ENCODE peak calls at places on chromosomes 16 and 17, in nine cellular contexts. D is AG04450; B is CD8-positive, alpha-beta T cell; E is SJCRH30; L is neural crest cell; T is HEK293T; N is activated effector memory CD4-positive, alpha-beta T cell treated with anti-CD3 and anti-CD28 coated beads, Interleukin-2, amount 50 U/mL, for 16 hours; W is T-helper 1 cell; H is iris pigment epithelial cell. C is an unnamed sample.

GRCh38 chr17:48612456-48612853 is 1.6 kb upstream of the HOXB7 start:
- DNase-seq in B (no peak), T (no peak), N (no peak), D (no peak), H (no peak), E (no peak), L (no peak), W (no peak), C (no peak)

GRCh38 chr16:47664653-47665325 is 203.7 kb downstream of the PHKB start:
- DNase-seq in B (no peak), N (no peak), L (no peak), H (no peak), D (no peak), T (no peak), E (no peak), W (no peak), C (no peak)

GRCh38 chr17:37802712-37803416 is 58.0 kb upstream of the HNF1B start:
- DNase-seq in E (no peak), B (no peak), W (no peak), L (no peak), T (no peak), N (no peak), D (no peak), H (peak; percentile 59), C (no peak)

GRCh38 chr16:51071326-51071725 is 79.7 kb downstream of the SALL1 start:
- DNase-seq in H (no peak), T (no peak), D (no peak), N (no peak), L (no peak), B (no peak), E (no peak), W (no peak), C (no peak)

GRCh38 chr16:86466695-86467406 is 43.5 kb upstream of the FOXF1 start:
- DNase-seq in E (no peak), N (no peak), W (no peak), H (peak; percentile 86), B (no peak), D (peak; percentile 34), T (no peak), L (no peak), C (no peak)

GRCh38 chr16:51888021-51888420 is 658.9 kb downstream of the TOX3 start:
- DNase-seq in H (peak; percentile 65), D (no peak), B (no peak), T (no peak), L (no peak), N (no peak), E (no peak), W (no peak), C (no peak)

GRCh38 chr16:13510425-13511151 is 409.4 kb upstream of the ERCC4 start:
- DNase-seq in D (no peak), T (no peak), W (no peak), H (no peak), B (no peak), E (no peak), N (no peak), L (no peak), C (no peak)

GRCh38 chr16:83706394-83706793 is 101.4 kb upstream of the HSBP1 start:
- DNase-seq in D (no peak), H (peak; percentile 73), W (no peak), L (no peak), B (no peak), T (no peak), N (no peak), E (no peak), C (no peak)

GRCh38 chr16:25108054-25108453 is 3.5 kb upstream of the LCMT1 start:
- DNase-seq in H (no peak), B (peak; percentile 74), T (no peak), D (no peak), N (peak; percentile 72), L (no peak), W (peak; percentile 23), E (no peak), C (no peak)

GRCh38 chr16:69859105-69859969 is 91.8 kb upstream of the CLEC18A start:
- DNase-seq in N (no peak), D (no peak), H (peak; percentile 17), W (no peak), L (no peak), T (peak; percentile 68), E (no peak), B (no peak), C (peak; percentile 65)

GRCh38 chr16:72972878-72973571 is 74.9 kb downstream of the ZFHX3 start:
- DNase-seq in W (no peak), H (no peak), L (no peak), B (no peak), T (no peak), D (no peak), E (no peak), N (no peak), C (no peak)

C was measured in Right ventricle myocardium superior.